ENCODE peak calls at places on chromosomes 16 and 17, in four cellular contexts. One of them, this sample, is unnamed.

GRCh38 chr17:64777413-64778101 is 115.5 kb upstream of the SMURF2 start:
- DNase-seq in SJSA1: no peak
- DNase-seq in substantia nigra: peak
- DNase-seq in GM23338: peak
- DNase-seq in this sample: no peak

GRCh38 chr17:17729620-17730249 is 48.5 kb downstream of the RAI1 start:
- DNase-seq in GM23338: peak
- DNase-seq in SJSA1: no peak
- DNase-seq in substantia nigra: peak
- DNase-seq in this sample: peak

GRCh38 chr16:1678500-1679098 is 520 bp downstream of the JPT2 start:
- DNase-seq in GM23338: peak
- DNase-seq in SJSA1: peak
- DNase-seq in substantia nigra: peak
- DNase-seq in this sample: peak

GRCh38 chr16:2147981-2148671 is at the start of gene RAB26:
- DNase-seq in SJSA1: no peak
- DNase-seq in substantia nigra: peak
- DNase-seq in GM23338: peak
- DNase-seq in this sample: peak

GRCh38 chr17:15026088-15026487 is 239.0 kb downstream of the PMP22 start:
- DNase-seq in SJSA1: no peak
- DNase-seq in substantia nigra: no peak
- DNase-seq in GM23338: no peak
- DNase-seq in this sample: no peak

GRCh38 chr17:20278805-20279204 is 188.5 kb downstream of the LGALS9B start:
- DNase-seq in SJSA1: no peak
- DNase-seq in substantia nigra: no peak
- DNase-seq in GM23338: no peak
- DNase-seq in this sample: no peak

GRCh38 chr17:76458580-76459490 is 5.9 kb upstream of the UBE2O start:
- DNase-seq in SJSA1: no peak
- DNase-seq in GM23338: peak
- DNase-seq in substantia nigra: peak
- DNase-seq in this sample: no peak

GRCh38 chr16:75193265-75193650 is 13.7 kb downstream of the CTRB2 start:
- DNase-seq in SJSA1: no peak
- DNase-seq in GM23338: no peak
- DNase-seq in substantia nigra: no peak
- DNase-seq in this sample: no peak

GRCh38 chr16:85261205-85261604 is 148.9 kb upstream of the CIBAR2 start:
- DNase-seq in substantia nigra: no peak
- DNase-seq in SJSA1: no peak
- DNase-seq in GM23338: no peak
- DNase-seq in this sample: no peak

GRCh38 chr17:27810902-27811557 is 10.7 kb upstream of the NOS2 start:
- DNase-seq in GM23338: no peak
- DNase-seq in substantia nigra: no peak
- DNase-seq in SJSA1: no peak
- DNase-seq in this sample: no peak

GRCh38 chr17:30920282-30920681 is 1.5 kb upstream of the ADAP2 start:
- DNase-seq in SJSA1: peak
- DNase-seq in substantia nigra: no peak
- DNase-seq in GM23338: peak
- DNase-seq in this sample: no peak

GRCh38 chr17:30924341-30924740 is 2.6 kb downstream of the ADAP2 start:
- DNase-seq in SJSA1: no peak
- DNase-seq in substantia nigra: no peak
- DNase-seq in GM23338: peak
- DNase-seq in this sample: no peak

GRCh38 chr17:30922235-30922993 is 669 bp downstream of the ADAP2 start:
- DNase-seq in SJSA1: no peak
- DNase-seq in substantia nigra: no peak
- DNase-seq in GM23338: peak
- DNase-seq in this sample: no peak

GRCh38 chr17:30920683-30921543 is 832 bp upstream of the ADAP2 start:
- DNase-seq in substantia nigra: no peak
- DNase-seq in SJSA1: no peak
- DNase-seq in GM23338: no peak
- DNase-seq in this sample: no peak

GRCh38 chr17:30921544-30922196 is at the start of gene ADAP2:
- DNase-seq in substantia nigra: peak
- DNase-seq in GM23338: peak
- DNase-seq in SJSA1: no peak
- DNase-seq in this sample: no peak
- H3K27ac ChIP-seq in substantia nigra: peak
- H3K27ac ChIP-seq in GM23338: no peak
- H3K27ac ChIP-seq in SJSA1: no peak
- H3K27ac ChIP-seq in this sample: no peak

GRCh38 chr17:79950711-79951110 is 85.0 kb downstream of the TBC1D16 start:
- DNase-seq in substantia nigra: peak
- DNase-seq in GM23338: peak
- DNase-seq in SJSA1: no peak
- DNase-seq in this sample: no peak

GRCh38 chr17:79951361-79952264 is 84.1 kb downstream of the TBC1D16 start:
- DNase-seq in GM23338: no peak
- DNase-seq in SJSA1: peak
- DNase-seq in substantia nigra: peak
- DNase-seq in this sample: no peak

GRCh38 chr17:79949646-79950292 is 85.9 kb downstream of the TBC1D16 start:
- DNase-seq in SJSA1: no peak
- DNase-seq in substantia nigra: no peak
- DNase-seq in GM23338: peak
- DNase-seq in this sample: no peak

GRCh38 chr17:79948918-79949645 is 86.6 kb downstream of the TBC1D16 start:
- DNase-seq in GM23338: no peak
- DNase-seq in SJSA1: no peak
- DNase-seq in substantia nigra: no peak
- DNase-seq in this sample: no peak

DNA sequence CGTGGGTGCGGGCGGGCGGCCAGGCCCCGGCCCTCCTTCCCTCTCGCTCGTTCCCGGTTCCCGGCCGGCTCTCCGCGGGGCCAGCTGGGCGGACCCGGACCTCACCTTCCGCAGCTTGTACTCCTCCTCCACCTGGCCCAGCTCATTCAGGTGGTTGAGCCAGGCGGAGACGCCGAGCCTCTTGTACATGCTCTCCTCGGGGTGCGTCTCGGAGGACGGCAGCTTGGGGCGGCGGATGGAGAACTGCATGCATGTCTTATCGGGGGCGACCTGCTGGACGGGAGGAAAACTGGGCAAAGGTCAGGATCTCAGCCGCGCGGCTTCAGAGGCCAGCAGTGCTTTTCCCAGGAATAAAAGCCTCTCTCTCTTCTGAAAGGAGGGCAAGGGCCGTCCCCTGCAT is 85.4 kb downstream of the TBC1D16 start:
- DNase-seq in substantia nigra: no peak
- DNase-seq in SJSA1: no peak
- DNase-seq in GM23338: peak
- DNase-seq in this sample: no peak
- H3K27ac ChIP-seq in substantia nigra: peak
- H3K27ac ChIP-seq in SJSA1: peak
- H3K27ac ChIP-seq in GM23338: peak
- H3K27ac ChIP-seq in this sample: no peak

GRCh38 chr17:57273471-57273870 is 17.1 kb downstream of the MSI2 start:
- DNase-seq in substantia nigra: no peak
- DNase-seq in SJSA1: no peak
- DNase-seq in GM23338: no peak
- DNase-seq in this sample: no peak
- H3K27ac ChIP-seq in substantia nigra: no peak
- H3K27ac ChIP-seq in SJSA1: no peak
- H3K27ac ChIP-seq in GM23338: no peak
- H3K27ac ChIP-seq in this sample: no peak

GRCh38 chr16:49809561-49809960 is 46.4 kb downstream of the ZNF423 start:
- DNase-seq in SJSA1: no peak
- DNase-seq in substantia nigra: no peak
- DNase-seq in GM23338: no peak
- DNase-seq in this sample: no peak
- H3K27ac ChIP-seq in SJSA1: no peak
- H3K27ac ChIP-seq in substantia nigra: no peak
- H3K27ac ChIP-seq in GM23338: no peak
- H3K27ac ChIP-seq in this sample: no peak

GRCh38 chr17:66716236-66717026 is 118.5 kb upstream of the CACNG5 start:
- DNase-seq in substantia nigra: no peak
- DNase-seq in SJSA1: no peak
- DNase-seq in GM23338: peak
- DNase-seq in this sample: no peak

GRCh38 chr17:66717680-66718079 is 117.2 kb upstream of the CACNG5 start:
- DNase-seq in GM23338: no peak
- DNase-seq in SJSA1: no peak
- DNase-seq in substantia nigra: no peak
- DNase-seq in this sample: no peak

GRCh38 chr17:66724581-66725341 is 110.2 kb upstream of the CACNG5 start:
- DNase-seq in GM23338: no peak
- DNase-seq in substantia nigra: no peak
- DNase-seq in SJSA1: no peak
- DNase-seq in this sample: no peak

GRCh38 chr17:66720027-66720426 is 114.9 kb upstream of the CACNG5 start:
- DNase-seq in SJSA1: no peak
- DNase-seq in GM23338: no peak
- DNase-seq in substantia nigra: no peak
- DNase-seq in this sample: no peak

GRCh38 chr17:66720567-66720966 is 114.3 kb upstream of the CACNG5 start:
- DNase-seq in SJSA1: no peak
- DNase-seq in substantia nigra: no peak
- DNase-seq in GM23338: no peak
- DNase-seq in this sample: no peak
- H3K27ac ChIP-seq in SJSA1: no peak
- H3K27ac ChIP-seq in substantia nigra: peak
- H3K27ac ChIP-seq in GM23338: no peak
- H3K27ac ChIP-seq in this sample: no peak

DNA sequence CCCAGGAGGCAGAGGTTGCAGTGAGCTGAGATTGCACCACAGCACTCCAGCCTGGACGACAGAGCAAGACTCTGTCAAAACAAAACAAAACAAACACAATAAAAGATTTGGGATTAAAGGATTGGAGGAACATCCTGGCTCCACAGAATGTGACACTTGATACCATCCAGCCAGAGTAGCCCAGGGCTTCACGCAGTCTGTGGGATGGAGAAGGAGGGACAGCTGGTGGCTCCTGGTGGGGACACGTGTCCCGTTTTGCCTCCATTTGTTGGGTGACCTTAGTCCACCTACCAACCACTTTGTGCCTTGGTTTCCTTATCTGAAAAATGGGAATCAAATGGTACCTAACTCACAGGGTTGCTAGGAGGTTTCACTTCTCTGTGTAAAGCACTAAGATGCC is 12.4 kb upstream of the CYB561 start:
- DNase-seq in substantia nigra: no peak
- DNase-seq in GM23338: no peak
- DNase-seq in SJSA1: no peak
- DNase-seq in this sample: no peak
- H3K27ac ChIP-seq in substantia nigra: no peak
- H3K27ac ChIP-seq in GM23338: no peak
- H3K27ac ChIP-seq in SJSA1: no peak
- H3K27ac ChIP-seq in this sample: no peak